ENCODE peak calls at places on chromosome 11, in eight cellular contexts. F is left lung, Z is upper lobe of right lung, C is AG04450, L is AG10803, A is psoas muscle, V is NB4, S is epithelial cell of esophagus. I is an unnamed sample.

GRCh38 chr11:35484435-35484834 is 41.0 kb downstream of the PAMR1 start:
- DNase-seq in V (no peak), F (no peak), Z (no peak), A (no peak), C (no peak), L (peak; percentile 77), S (peak; percentile 11), I (no peak)

GRCh38 chr11:107840120-107840479 is 18.5 kb downstream of the SLC35F2 start:
- DNase-seq in C (no peak), V (no peak), F (no peak), Z (no peak), S (peak; percentile 65), L (no peak), A (no peak), I (peak; percentile 29)

GRCh38 chr11:112625816-112626215 is 335.4 kb upstream of the NCAM1 start:
- DNase-seq in C (no peak), A (no peak), Z (no peak), L (no peak), V (no peak), S (peak; percentile 88), F (no peak), I (no peak)

GRCh38 chr11:105609832-105610781 is at the start of gene GRIA4:
- DNase-seq in C (peak; percentile 16), V (no peak), S (peak; percentile 24), Z (peak; percentile 64), A (peak; percentile 13), F (no peak), L (peak; percentile 38), I (no peak)

GRCh38 chr11:72441647-72442267 is 7.4 kb upstream of the CLPB start:
- DNase-seq in F (no peak), V (no peak), Z (no peak), S (no peak), A (no peak), L (peak; percentile 74), C (no peak), I (no peak)

GRCh38 chr11:126415128-126415527 is 59.6 kb downstream of the ST3GAL4 start:
- DNase-seq in C (peak; percentile 52), L (peak; percentile 89), V (no peak), S (no peak), Z (no peak), F (peak; percentile 76), A (peak; percentile 85), I (no peak)

GRCh38 chr11:110337570-110338193 is 41.3 kb upstream of the RDX start:
- DNase-seq in A (no peak), L (no peak), V (no peak), Z (no peak), C (no peak), F (no peak), S (peak; percentile 90), I (peak; percentile 27)

GRCh38 chr11:6667733-6668374 is 12.2 kb upstream of the DCHS1 start:
- DNase-seq in V (peak; percentile 86), L (peak; percentile 40), C (no peak), A (no peak), F (no peak), Z (no peak), S (peak; percentile 30), I (peak; percentile 60)

GRCh38 chr11:36014906-36015305 is 71.0 kb downstream of the LDLRAD3 start:
- DNase-seq in L (no peak), S (no peak), F (no peak), C (no peak), V (no peak), A (no peak), Z (no peak), I (no peak)

GRCh38 chr11:15471709-15472404 is 357.1 kb downstream of the INSC start:
- DNase-seq in Z (no peak), V (no peak), S (no peak), L (no peak), C (no peak), F (no peak), A (no peak), I (no peak)

GRCh38 chr11:19869946-19870589 is 157.4 kb downstream of the NAV2 start:
- DNase-seq in V (no peak), A (no peak), L (no peak), C (no peak), F (no peak), Z (no peak), S (no peak), I (no peak)

GRCh38 chr11:116853461-116854073 is 16.1 kb upstream of the APOA1 start:
- DNase-seq in S (peak; percentile 87), Z (no peak), F (no peak), L (peak; percentile 88), C (peak; percentile 74), V (peak; percentile 97), A (no peak), I (peak; percentile 90)

GRCh38 chr11:48210052-48210451 is 6.6 kb upstream of the OR4B1 start:
- DNase-seq in Z (no peak), A (no peak), V (peak; percentile 25), F (no peak), S (no peak), C (no peak), L (peak; percentile 20), I (peak; percentile 2)

DNA sequence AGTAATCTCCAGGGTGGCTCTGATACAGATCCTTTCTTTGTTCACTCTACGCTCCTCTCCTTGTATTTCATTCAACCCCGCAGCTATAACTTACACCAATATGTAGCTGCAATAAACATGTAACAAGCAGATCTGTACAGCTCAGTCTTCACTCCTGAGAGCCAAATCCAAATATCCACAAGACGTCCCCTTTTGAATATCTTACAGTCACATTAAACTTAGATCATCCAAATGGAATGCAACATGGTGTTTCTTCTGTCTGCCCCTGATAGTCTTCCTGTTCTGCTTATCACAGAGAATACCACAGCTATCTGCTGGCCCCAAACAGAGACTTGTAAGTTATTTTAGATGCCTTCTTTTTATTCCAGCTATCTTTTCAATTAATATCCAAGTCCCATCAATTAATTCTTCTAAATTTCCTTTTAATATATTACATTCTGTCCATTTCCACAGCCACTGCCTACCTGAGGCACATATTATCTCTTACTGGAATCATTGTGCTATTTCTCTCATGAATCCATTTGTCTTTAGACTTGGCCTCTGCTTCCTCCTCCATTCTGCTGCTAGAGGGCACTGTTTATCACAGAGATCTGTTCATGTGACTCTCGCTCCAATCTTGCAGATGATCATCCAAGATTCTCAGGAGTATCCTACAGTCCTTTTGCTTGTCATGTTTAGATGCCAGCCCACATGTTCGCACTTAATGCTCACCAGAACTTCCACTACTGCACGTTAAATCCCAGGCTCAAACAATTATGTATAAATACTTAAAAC is 908.6 kb downstream of the NTM start:
- DNase-seq in A (no peak), V (peak; percentile 37), L (peak; percentile 57), F (no peak), C (peak; percentile 15), S (peak; percentile 51), Z (no peak), I (peak; percentile 55)
- TF ChIP-seq CTCF in A (peak; percentile 20), V (peak; percentile 62), L (peak; percentile 77), F (no peak), C (peak; percentile 58), S (peak; percentile 69), Z (peak; percentile 42), I (peak; percentile 69)

GRCh38 chr11:44727373-44728084 is 767 bp downstream of the TSPAN18 start:
- DNase-seq in C (peak; percentile 26), S (peak; percentile 67), L (peak; percentile 70), A (peak; percentile 85), V (peak; percentile 74), F (peak; percentile 75), Z (peak; percentile 87), I (peak; percentile 81)

GRCh38 chr11:44729065-44729464 is 2.3 kb downstream of the TSPAN18 start:
- DNase-seq in A (no peak), F (no peak), L (no peak), C (no peak), V (no peak), S (no peak), Z (no peak), I (no peak)

GRCh38 chr11:44727114-44727372 is 281 bp downstream of the TSPAN18 start:
- DNase-seq in F (no peak), S (no peak), L (no peak), V (no peak), A (no peak), C (no peak), Z (no peak), I (no peak)

GRCh38 chr11:44728491-44728910 is 1.7 kb downstream of the TSPAN18 start:
- DNase-seq in A (no peak), Z (no peak), F (no peak), C (no peak), S (no peak), V (peak; percentile 14), L (no peak), I (no peak)

GRCh38 chr11:44728085-44728410 is 1.3 kb downstream of the TSPAN18 start:
- DNase-seq in S (no peak), V (no peak), F (no peak), A (no peak), Z (no peak), C (no peak), L (no peak), I (no peak)
- TF ChIP-seq CTCF in S (no peak), V (no peak), F (no peak), A (no peak), Z (peak; percentile 3), C (no peak), L (no peak), I (no peak)

GRCh38 chr11:68821670-68822069 is 20.0 kb downstream of the CPT1A start:
- DNase-seq in V (no peak), L (no peak), Z (no peak), C (no peak), F (no peak), S (no peak), A (no peak), I (no peak)
- TF ChIP-seq CTCF in V (no peak), L (no peak), Z (no peak), C (peak; percentile 13), F (no peak), S (no peak), A (no peak), I (no peak)

GRCh38 chr11:8192016-8192895 is 23.4 kb upstream of the RIC3 start:
- DNase-seq in S (peak; percentile 75), Z (no peak), F (no peak), C (peak; percentile 32), L (peak; percentile 68), A (peak; percentile 50), V (peak; percentile 61), I (peak; percentile 63)
- TF ChIP-seq CTCF in S (peak; percentile 98), Z (peak; percentile 84), F (peak; percentile 85), C (peak; percentile 91), L (peak; percentile 97), A (peak; percentile 77), V (peak; percentile 87), I (peak; percentile 87)

DNA sequence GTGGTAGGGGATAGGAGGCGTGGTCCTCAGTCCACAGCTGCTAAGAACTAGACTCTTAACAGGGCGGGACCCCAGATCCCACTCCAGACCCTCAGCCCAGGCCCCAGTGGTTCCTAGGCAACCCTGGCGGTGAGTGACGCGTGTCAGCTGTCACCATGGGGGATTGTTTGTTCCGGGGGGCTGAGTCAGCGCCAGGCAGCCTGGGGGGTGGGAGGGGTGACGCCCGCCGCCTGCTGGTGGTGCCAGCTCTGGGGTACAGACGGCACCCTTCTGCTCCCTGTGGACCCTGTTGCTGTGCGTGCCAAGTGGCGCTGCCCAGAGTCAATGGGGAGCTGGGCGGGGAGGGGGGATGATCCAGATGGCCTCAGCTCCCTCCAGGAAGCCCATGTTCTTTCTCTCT is 2.5 kb downstream of the CNIH2 start:
- DNase-seq in V (no peak), A (no peak), C (no peak), F (no peak), Z (no peak), S (no peak), L (no peak), I (no peak)
- TF ChIP-seq CTCF in V (no peak), A (no peak), C (no peak), F (no peak), Z (no peak), S (no peak), L (no peak), I (no peak)

I was measured in GM12865.